ENCODE peak calls at places on chromosomes 4 and X, in eight cellular contexts. A, U, P, W, N, R, Q and B are unnamed samples. For H3K4me1, the result is how much of the 10 kb centered on the place peaks cover.

GRCh38 chrX:103722505-103722904 is 11.8 kb downstream of the TMEM31 start:
- DNase-seq in A (no peak), U (peak), P (no peak), W (no peak), N (no peak), R (no peak), Q (no peak), B (no peak)

GRCh38 chrX:18390941-18391538 is 34.4 kb upstream of the CDKL5 start:
- DNase-seq in A (peak), U (peak), P (peak), W (peak), N (peak), R (peak), Q (peak), B (peak)

GRCh38 chr4:134219043-134219442 is 17.5 kb upstream of the PABPC4L start:
- DNase-seq in A (no peak), U (no peak), P (no peak), W (no peak), N (no peak), R (no peak), Q (no peak), B (no peak)

GRCh38 chr4:73984736-73985527 is 3.1 kb downstream of the PPBP start:
- DNase-seq in A (no peak), U (no peak), P (no peak), W (no peak), N (no peak), R (no peak), Q (no peak), B (no peak)

GRCh38 chr4:94354474-94354896 is 11.8 kb upstream of the HPGDS start:
- DNase-seq in A (no peak), U (no peak), P (no peak), W (no peak), N (no peak), R (no peak), Q (no peak), B (no peak)

GRCh38 chr4:142365386-142365785 is 480.7 kb downstream of the INPP4B start:
- DNase-seq in A (no peak), U (no peak), P (no peak), W (no peak), N (no peak), R (no peak), Q (no peak), B (no peak)

GRCh38 chr4:156503119-156503518 is 468.5 kb downstream of the PDGFC start:
- DNase-seq in A (no peak), U (no peak), P (no peak), W (no peak), N (no peak), R (no peak), Q (no peak), B (no peak)

GRCh38 chr4:41644288-41644914 is 104.1 kb downstream of the PHOX2B start:
- DNase-seq in A (peak), U (peak), P (no peak), W (peak), N (no peak), R (peak), Q (peak), B (peak)

GRCh38 chrX:53047228-53047627 is 1.4 kb upstream of the GPR173 start:
- DNase-seq in A (no peak), U (no peak), P (no peak), W (no peak), N (no peak), R (no peak), Q (no peak), B (no peak)

GRCh38 chr4:121277194-121278105 is 103.4 kb downstream of the QRFPR start:
- DNase-seq in A (no peak), U (no peak), P (no peak), W (no peak), N (no peak), R (no peak), Q (no peak), B (no peak)

GRCh38 chrX:8672176-8672575 is 59.8 kb downstream of the ANOS1 start:
- DNase-seq in A (no peak), U (no peak), P (no peak), W (no peak), N (no peak), R (no peak), Q (no peak), B (no peak)

GRCh38 chr4:68337004-68337403 is 12.9 kb downstream of the YTHDC1 start:
- DNase-seq in A (no peak), U (no peak), P (no peak), W (no peak), N (no peak), R (no peak), Q (no peak), B (no peak)

GRCh38 chr4:96139251-96139929 is 299.5 kb downstream of the PDHA2 start:
- DNase-seq in A (no peak), U (no peak), P (no peak), W (no peak), N (no peak), R (no peak), Q (no peak), B (no peak)

GRCh38 chrX:10453945-10454344 is 166.4 kb downstream of the MID1 start:
- DNase-seq in A (peak), U (no peak), P (no peak), W (no peak), N (no peak), R (no peak), Q (no peak), B (no peak)

GRCh38 chr4:147753047-147753446 is 21.2 kb downstream of the ARHGAP10 start:
- DNase-seq in A (no peak), U (peak), P (no peak), W (no peak), N (no peak), R (no peak), Q (no peak), B (no peak)

GRCh38 chr4:122009524-122009923 is 57.7 kb upstream of the TRPC3 start:
- DNase-seq in A (no peak), U (no peak), P (no peak), W (no peak), N (no peak), R (no peak), Q (no peak), B (no peak)

GRCh38 chr4:149158852-149159251 is 656.8 kb downstream of the IQCM start:
- DNase-seq in A (no peak), U (no peak), P (no peak), W (no peak), N (no peak), R (no peak), Q (no peak), B (no peak)

GRCh38 chr4:168867128-168867527 is 142.9 kb downstream of the CBR4 start:
- DNase-seq in A (no peak), U (no peak), P (no peak), W (no peak), N (no peak), R (no peak), Q (no peak), B (no peak)

GRCh38 chr4:168868044-168868855 is 141.8 kb downstream of the CBR4 start:
- DNase-seq in A (no peak), U (peak), P (no peak), W (no peak), N (no peak), R (no peak), Q (no peak), B (no peak)

GRCh38 chr4:168866635-168867034 is 143.4 kb downstream of the CBR4 start:
- DNase-seq in A (no peak), U (no peak), P (no peak), W (no peak), N (no peak), R (no peak), Q (no peak), B (no peak)

GRCh38 chr4:168871686-168872085 is 138.4 kb downstream of the CBR4 start:
- DNase-seq in A (no peak), U (no peak), P (no peak), W (no peak), N (no peak), R (no peak), Q (no peak), B (no peak)

GRCh38 chr4:168868856-168869201 is 141.2 kb downstream of the CBR4 start:
- DNase-seq in A (no peak), U (no peak), P (no peak), W (no peak), N (no peak), R (no peak), Q (no peak), B (no peak)
- H3K4me1 ChIP-seq in A (under half), U (under half), P (under half), W (under half), N (under half), R (half or more), Q (under half), B (under half)

DNA sequence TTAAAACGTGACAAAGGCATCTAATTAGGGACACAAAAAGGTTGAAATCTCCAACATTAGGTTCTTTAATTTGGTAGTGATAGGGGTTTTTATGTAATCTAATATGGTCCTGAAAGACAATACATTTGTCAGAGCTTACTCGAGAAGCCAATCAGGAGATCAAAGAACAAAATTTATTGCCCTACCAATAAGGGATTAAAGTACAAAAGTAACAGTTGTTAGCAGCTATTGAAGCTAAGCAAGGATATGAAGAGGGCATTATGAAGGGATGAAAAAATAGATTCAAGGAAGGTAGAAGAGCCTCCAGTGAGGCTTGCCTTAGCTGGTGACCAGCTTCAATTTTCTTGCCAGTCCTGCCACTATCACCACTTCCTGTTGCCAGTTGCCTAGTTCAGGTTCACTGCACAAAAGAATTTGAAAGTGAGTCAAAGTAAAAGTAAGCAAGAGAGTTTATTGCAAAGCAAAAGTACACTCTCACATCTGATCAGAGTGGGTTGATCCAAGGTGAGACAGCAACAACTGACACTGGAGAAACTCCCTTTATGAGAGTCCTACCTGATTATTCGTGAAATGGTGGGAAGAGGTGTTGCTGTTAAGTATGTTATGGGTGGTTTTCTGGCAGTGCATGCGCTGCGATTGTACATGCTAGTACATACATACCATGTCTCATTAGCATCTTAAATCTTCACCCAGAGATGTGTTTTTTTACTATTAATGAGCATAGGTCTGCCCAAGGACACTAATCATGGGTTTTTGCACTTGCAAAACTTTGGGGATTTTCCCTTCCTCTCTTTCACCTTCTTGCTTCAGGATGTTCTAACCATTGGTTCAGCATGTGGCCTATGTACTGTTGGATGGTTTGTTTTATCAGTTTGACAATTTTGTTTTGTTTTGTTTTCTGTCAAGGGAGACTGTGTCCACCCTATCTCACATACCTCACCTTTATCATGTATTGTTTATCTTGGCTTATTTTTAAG is 263.2 kb upstream of the ITM2A start:
- DNase-seq in A (no peak), U (no peak), P (no peak), W (no peak), N (no peak), R (no peak), Q (no peak), B (no peak)
- H3K27ac ChIP-seq in A (no peak), U (no peak), P (no peak), W (no peak), N (no peak), R (no peak), Q (no peak), B (no peak)

GRCh38 chrX:100648601-100649417 is 4.8 kb downstream of the SRPX2 start:
- DNase-seq in A (no peak), U (peak), P (no peak), W (peak), N (no peak), R (no peak), Q (no peak), B (no peak)
- H3K4me1 ChIP-seq in A (under half), U (under half), P (under half), W (under half), N (under half), R (under half), Q (under half), B (under half)

DNA sequence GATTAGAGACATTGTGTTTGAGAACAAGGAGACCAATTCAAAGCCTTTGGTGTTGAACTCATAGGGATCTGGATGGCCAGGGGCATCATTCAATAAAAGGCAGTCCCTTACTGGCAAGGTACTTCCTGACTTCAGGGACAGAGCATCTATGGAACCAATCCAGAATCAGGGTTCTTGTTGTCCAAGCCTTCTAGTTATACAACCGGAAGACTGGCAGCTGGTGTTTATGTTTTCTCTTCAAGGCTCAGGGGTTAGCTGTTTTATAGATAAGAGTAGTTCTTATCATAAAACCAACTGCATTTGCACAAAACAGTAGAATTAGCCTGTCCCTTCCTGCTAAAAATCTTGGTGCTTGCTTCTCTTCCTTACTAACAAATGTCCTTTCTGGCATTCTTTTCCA is 38.3 kb upstream of the ARHGEF6 start:
- DNase-seq in A (no peak), U (no peak), P (no peak), W (no peak), N (no peak), R (no peak), Q (no peak), B (no peak)
- H3K27ac ChIP-seq in A (no peak), U (no peak), P (no peak), W (no peak), N (no peak), R (no peak), Q (no peak), B (no peak)

DNA sequence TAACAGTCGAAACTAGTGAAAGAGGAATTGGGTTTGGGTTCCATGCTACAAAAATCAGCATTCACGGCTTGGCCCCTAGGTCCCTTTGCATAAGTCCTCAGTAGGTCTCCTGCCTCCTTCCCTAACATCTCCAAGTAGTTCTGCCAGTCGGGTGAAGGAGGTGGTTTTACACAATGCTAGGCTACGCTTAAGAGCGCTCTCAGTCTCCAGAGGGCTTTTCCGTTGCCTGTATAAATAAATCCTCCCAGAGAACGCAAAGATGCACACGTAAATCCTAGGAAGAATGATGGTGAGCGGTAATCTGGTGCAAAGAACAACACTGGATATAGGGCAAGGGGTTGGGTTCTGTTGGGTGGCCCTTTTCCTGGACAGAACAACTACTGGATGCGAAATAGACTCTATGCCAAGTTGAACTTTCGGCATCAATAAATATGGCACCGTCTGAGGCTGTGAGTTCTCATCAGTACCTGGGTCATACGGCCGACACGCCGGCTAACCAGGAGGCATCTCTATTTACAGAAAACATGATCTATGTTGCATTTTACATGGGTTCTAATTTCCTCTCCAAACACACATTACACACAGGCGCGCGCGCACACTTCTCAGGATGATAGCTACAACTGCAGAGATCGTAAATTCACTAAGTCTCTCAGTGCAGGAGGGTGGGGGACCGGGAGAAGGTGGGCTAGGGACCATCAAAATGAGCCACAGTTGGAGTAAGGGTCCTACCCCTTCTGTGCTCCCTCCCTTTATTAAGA is 1.3 kb downstream of the CAMK2D start:
- DNase-seq in A (no peak), U (peak), P (peak), W (no peak), N (peak), R (peak), Q (no peak), B (peak)
- H3K4me1 ChIP-seq in A (under half), U (under half), P (under half), W (under half), N (under half), R (under half), Q (under half), B (under half)

GRCh38 chrX:19697416-19697815 is 182.1 kb upstream of the MAP3K15 start:
- DNase-seq in A (no peak), U (no peak), P (no peak), W (no peak), N (no peak), R (no peak), Q (no peak), B (no peak)
- H3K27ac ChIP-seq in A (no peak), U (no peak), P (peak), W (no peak), N (no peak), R (no peak), Q (no peak), B (no peak)

DNA sequence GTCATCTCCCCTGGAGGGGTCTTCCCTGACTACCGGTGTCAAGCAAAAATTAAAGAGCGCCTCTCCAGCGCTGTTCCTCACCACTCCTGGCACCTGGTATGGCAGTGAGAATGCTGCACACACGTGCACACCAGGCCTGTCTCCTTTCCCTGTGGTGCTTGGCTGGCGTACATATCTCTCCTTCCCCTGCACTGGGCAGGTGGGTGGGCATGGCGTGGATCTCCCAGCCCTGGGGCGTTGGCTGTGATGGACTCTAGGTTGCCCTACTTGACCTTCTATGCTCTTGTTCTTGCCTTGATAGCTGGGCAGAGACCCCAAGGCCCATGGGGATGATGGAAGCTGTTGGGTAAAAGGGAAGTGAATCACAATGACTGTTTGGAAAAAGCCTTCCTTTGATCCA is 109.2 kb downstream of the CLNK start:
- DNase-seq in A (no peak), U (no peak), P (no peak), W (no peak), N (no peak), R (no peak), Q (no peak), B (peak)
- H3K4me1 ChIP-seq in A (under half), U (under half), P (under half), W (under half), N (under half), R (under half), Q (under half), B (under half)